ENCODE peak calls at places on chromosomes 12 and 14, in five cellular contexts. A is naive B cell, X is HCEC 1CT, J is left ventricle myocardium inferior, R is MM.1S. Y is an unnamed sample.

GRCh38 chr14:71474291-71474690 is 457.9 kb upstream of the RGS6 start:
- DNase-seq in A (no peak), J (no peak), X (no peak), R (no peak), Y (no peak)

GRCh38 chr14:85402546-85403162 is 127.3 kb upstream of the FLRT2 start:
- DNase-seq in A (no peak), J (no peak), X (no peak), R (no peak), Y (no peak)

GRCh38 chr14:34301107-34301734 is 160.8 kb downstream of the SPTSSA start:
- DNase-seq in A (no peak), X (no peak), J (no peak), R (peak; percentile 15), Y (peak; percentile 44)

GRCh38 chr14:68208726-68209125 is 389.1 kb downstream of the RAD51B start:
- DNase-seq in J (no peak), X (no peak), A (no peak), R (no peak), Y (no peak)

GRCh38 chr14:104794641-104795467 is 694 bp downstream of the AKT1 start:
- DNase-seq in R (peak; percentile 32), A (peak; percentile 47), X (peak; percentile 32), J (no peak), Y (no peak)

GRCh38 chr12:92340003-92340402 is 194.4 kb upstream of the BTG1 start:
- DNase-seq in J (no peak), X (no peak), A (no peak), R (no peak), Y (no peak)

GRCh38 chr12:1911598-1912575 is 6.6 kb downstream of the CACNA2D4 start:
- DNase-seq in X (no peak), R (no peak), J (no peak), A (no peak), Y (no peak)

GRCh38 chr12:57837779-57838562 is 8.6 kb downstream of the CTDSP2 start:
- DNase-seq in X (peak; percentile 73), A (peak; percentile 19), R (no peak), J (peak; percentile 43), Y (no peak)

GRCh38 chr14:75156901-75157300 is 19.5 kb downstream of the TMED10 start:
- DNase-seq in J (no peak), A (no peak), R (no peak), X (no peak), Y (no peak)